ENCODE peak calls at places on chromosome 1, in six cellular contexts. Q is activated naive CD4-positive, alpha-beta T cell; A is activated CD8-positive, alpha-beta memory T cell treated with anti-CD3 and anti-CD28 coated beads, Interleukin-2, amount 50 U/mL, for 48 hours; P is psoas muscle; B is stimulated activated CD4-positive, alpha-beta T cell treated with anti-CD3 and anti-CD28 coated beads, Interleukin-1b, Interleukin-23, amount 100 ng/mL, for 1 hour; F is activated naive CD8-positive, alpha-beta T cell treated with anti-CD3 and anti-CD28 coated beads for 36 hours. M is an unnamed sample.

GRCh38 chr1:31745071-31745897 is 18.9 kb downstream of the ADGRB2 start:
- DNase-seq in Q (no peak), A (peak), P (peak), B (no peak), F (peak), M (peak)

GRCh38 chr1:241927321-241927720 is 30.2 kb upstream of the BECN2 start:
- DNase-seq in Q (no peak), A (no peak), P (no peak), B (no peak), F (no peak), M (no peak)

GRCh38 chr1:172143384-172144025 is 277.0 kb upstream of the C1orf105 start:
- DNase-seq in Q (no peak), A (no peak), P (no peak), B (no peak), F (no peak), M (no peak)

GRCh38 chr1:10687142-10687715 is 109.2 kb downstream of the CASZ1 start:
- DNase-seq in Q (no peak), A (no peak), P (no peak), B (no peak), F (no peak), M (no peak)

GRCh38 chr1:32345289-32345827 is 9.3 kb upstream of the MARCKSL1 start:
- DNase-seq in Q (no peak), A (no peak), P (no peak), B (no peak), F (no peak), M (no peak)

GRCh38 chr1:44808938-44809917 is 905 bp downstream of the BTBD19 start:
- DNase-seq in Q (peak), A (peak), P (peak), B (peak), F (peak), M (peak)

GRCh38 chr1:93565496-93566221 is 116.0 kb downstream of the BCAR3 start:
- DNase-seq in Q (no peak), A (no peak), P (no peak), B (no peak), F (no peak), M (no peak)

GRCh38 chr1:41976671-41977070 is 57.9 kb upstream of the HIVEP3 start:
- DNase-seq in Q (no peak), A (no peak), P (no peak), B (no peak), F (no peak), M (no peak)

GRCh38 chr1:198173832-198174231 is 17.0 kb downstream of the NEK7 start:
- DNase-seq in Q (no peak), A (no peak), P (no peak), B (no peak), F (no peak), M (no peak)

GRCh38 chr1:67630438-67631045 is 54.5 kb upstream of the GADD45A start:
- DNase-seq in Q (no peak), A (no peak), P (no peak), B (no peak), F (no peak), M (no peak)

GRCh38 chr1:52238887-52239707 is 97.2 kb downstream of the ZFYVE9 start:
- DNase-seq in Q (no peak), A (no peak), P (no peak), B (no peak), F (no peak), M (no peak)

GRCh38 chr1:63874278-63874880 is 100.6 kb downstream of the ROR1 start:
- DNase-seq in Q (no peak), A (no peak), P (no peak), B (no peak), F (no peak), M (no peak)

M was measured in aorta.